ENCODE peak calls at places on chromosomes 7 and 10, in six cellular contexts. Y is A549, H is endothelial cell of umbilical vein, V is HepG2, M is GM12878, R is K562. U is an unnamed sample.

GRCh38 chr10:106396192-106396591 is 768.3 kb downstream of the SORCS1 start:
- DNase-seq in Y (no peak), H (no peak), V (no peak), M (no peak), R (no peak), U (no peak)

GRCh38 chr10:71667374-71667750 is 52.2 kb downstream of the C10orf105 start:
- DNase-seq in Y (no peak), H (no peak), V (no peak), M (peak), R (no peak), U (peak)

GRCh38 chr7:140671966-140672365 is 779 bp upstream of the ADCK2 start:
- DNase-seq in Y (no peak), H (no peak), V (no peak), M (no peak), R (no peak), U (no peak)

GRCh38 chr10:125148021-125148439 is 12.3 kb downstream of the CTBP2 start:
- DNase-seq in Y (no peak), H (no peak), V (no peak), M (no peak), R (peak), U (peak)

GRCh38 chr7:123440202-123440601 is 94.2 kb downstream of the IQUB start:
- DNase-seq in Y (no peak), H (no peak), V (no peak), M (no peak), R (no peak), U (no peak)

GRCh38 chr10:119595715-119596515 is 849 bp downstream of the TIAL1 start:
- DNase-seq in Y (peak), H (peak), V (no peak), M (no peak), R (peak), U (peak)

GRCh38 chr10:89283174-89283987 is 18.5 kb upstream of the IFIT2 start:
- DNase-seq in Y (no peak), H (no peak), V (no peak), M (no peak), R (no peak), U (no peak)

GRCh38 chr7:138961159-138961558 is 20.0 kb downstream of the KIAA1549 start:
- DNase-seq in Y (peak), H (peak), V (no peak), M (no peak), R (no peak), U (no peak)

GRCh38 chr10:113992601-113993011 is 51.1 kb upstream of the ADRB1 start:
- DNase-seq in Y (no peak), H (no peak), V (no peak), M (no peak), R (no peak), U (no peak)

GRCh38 chr7:7869036-7869435 is 99.6 kb upstream of the GLCCI1 start:
- DNase-seq in Y (no peak), H (no peak), V (no peak), M (no peak), R (no peak), U (no peak)

GRCh38 chr7:152054377-152055230 is 29.1 kb downstream of the GALNT11 start:
- DNase-seq in Y (no peak), H (no peak), V (peak), M (no peak), R (no peak), U (no peak)

GRCh38 chr7:127527561-127527960 is 57.8 kb downstream of the GCC1 start:
- DNase-seq in Y (no peak), H (no peak), V (no peak), M (no peak), R (no peak), U (no peak)

GRCh38 chr7:53281312-53281711 is 245.9 kb downstream of the POM121L12 start:
- DNase-seq in Y (no peak), H (no peak), V (no peak), M (no peak), R (no peak), U (no peak)

GRCh38 chr7:28685291-28685659 is 272.9 kb downstream of the TRIL start:
- DNase-seq in Y (no peak), H (no peak), V (no peak), M (no peak), R (no peak), U (peak)

GRCh38 chr7:151125835-151126481 is 39.7 kb downstream of the AGAP3 start:
- DNase-seq in Y (no peak), H (no peak), V (no peak), M (no peak), R (no peak), U (no peak)

GRCh38 chr10:86803156-86803555 is 46.7 kb downstream of the BMPR1A start:
- DNase-seq in Y (no peak), H (no peak), V (no peak), M (no peak), R (no peak), U (no peak)

GRCh38 chr10:62671104-62671503 is 133.4 kb upstream of the ADO start:
- DNase-seq in Y (no peak), H (no peak), V (no peak), M (no peak), R (no peak), U (no peak)

GRCh38 chr7:27174077-27175004 is at the start of gene HOXA10:
- DNase-seq in Y (no peak), H (peak), V (no peak), M (no peak), R (no peak), U (peak)

GRCh38 chr10:132322621-132323048 is 9.4 kb upstream of the LRRC27 start:
- DNase-seq in Y (peak), H (no peak), V (peak), M (no peak), R (no peak), U (peak)
- TF ChIP-seq MYC in Y (no peak), H (no peak), V (peak), M (no peak), R (no peak), U (no peak)

GRCh38 chr10:92972066-92972870 is 88.3 kb upstream of the CYP26C1 start:
- DNase-seq in Y (peak), H (peak), V (peak), M (no peak), R (peak), U (peak)
- TF ChIP-seq MYC in Y (peak), H (no peak), V (no peak), M (no peak), R (no peak), U (no peak)

GRCh38 chr7:159023216-159023615 is 121.5 kb downstream of the VIPR2 start:
- DNase-seq in Y (no peak), H (no peak), V (no peak), M (no peak), R (no peak), U (no peak)

GRCh38 chr7:159019111-159019510 is 125.6 kb downstream of the VIPR2 start:
- DNase-seq in Y (no peak), H (no peak), V (no peak), M (no peak), R (no peak), U (no peak)

GRCh38 chr7:159022238-159022993 is 122.3 kb downstream of the VIPR2 start:
- DNase-seq in Y (peak), H (no peak), V (no peak), M (no peak), R (no peak), U (peak)

GRCh38 chr7:159023746-159024145 is 120.9 kb downstream of the VIPR2 start:
- DNase-seq in Y (no peak), H (no peak), V (no peak), M (no peak), R (no peak), U (no peak)

DNA sequence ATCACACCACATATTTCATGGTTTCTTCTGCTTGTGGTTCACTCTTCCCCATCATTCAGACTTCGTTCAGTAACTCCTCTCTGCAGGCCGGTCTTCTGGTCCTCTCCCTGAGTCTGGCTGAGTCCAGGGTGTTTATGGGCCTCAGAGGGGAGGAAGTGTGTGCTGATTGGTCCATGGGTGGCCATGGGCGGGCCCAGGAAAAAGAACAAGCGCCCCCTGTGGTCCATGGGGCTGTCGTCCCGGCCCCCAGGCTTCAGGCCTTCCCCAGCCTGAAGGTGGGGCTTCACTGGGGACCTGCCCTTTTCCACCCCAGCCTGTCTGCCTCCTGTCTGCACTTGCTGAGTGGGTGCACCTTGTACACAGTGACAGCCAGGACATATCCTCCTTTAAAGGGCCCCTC is 123.7 kb downstream of the VIPR2 start:
- DNase-seq in Y (peak), H (no peak), V (peak), M (no peak), R (peak), U (peak)
- TF ChIP-seq MYC in Y (no peak), H (no peak), V (no peak), M (no peak), R (no peak), U (no peak)

GRCh38 chr10:7287377-7287776 is 123.5 kb downstream of the SFMBT2 start:
- DNase-seq in Y (no peak), H (no peak), V (no peak), M (no peak), R (no peak), U (no peak)

GRCh38 chr10:7288060-7288690 is 122.7 kb downstream of the SFMBT2 start:
- DNase-seq in Y (peak), H (no peak), V (peak), M (no peak), R (peak), U (no peak)

GRCh38 chr10:7283246-7283645 is 127.6 kb downstream of the SFMBT2 start:
- DNase-seq in Y (no peak), H (no peak), V (no peak), M (no peak), R (no peak), U (no peak)

GRCh38 chr10:7282457-7282856 is 128.4 kb downstream of the SFMBT2 start:
- DNase-seq in Y (no peak), H (no peak), V (no peak), M (no peak), R (no peak), U (no peak)

DNA sequence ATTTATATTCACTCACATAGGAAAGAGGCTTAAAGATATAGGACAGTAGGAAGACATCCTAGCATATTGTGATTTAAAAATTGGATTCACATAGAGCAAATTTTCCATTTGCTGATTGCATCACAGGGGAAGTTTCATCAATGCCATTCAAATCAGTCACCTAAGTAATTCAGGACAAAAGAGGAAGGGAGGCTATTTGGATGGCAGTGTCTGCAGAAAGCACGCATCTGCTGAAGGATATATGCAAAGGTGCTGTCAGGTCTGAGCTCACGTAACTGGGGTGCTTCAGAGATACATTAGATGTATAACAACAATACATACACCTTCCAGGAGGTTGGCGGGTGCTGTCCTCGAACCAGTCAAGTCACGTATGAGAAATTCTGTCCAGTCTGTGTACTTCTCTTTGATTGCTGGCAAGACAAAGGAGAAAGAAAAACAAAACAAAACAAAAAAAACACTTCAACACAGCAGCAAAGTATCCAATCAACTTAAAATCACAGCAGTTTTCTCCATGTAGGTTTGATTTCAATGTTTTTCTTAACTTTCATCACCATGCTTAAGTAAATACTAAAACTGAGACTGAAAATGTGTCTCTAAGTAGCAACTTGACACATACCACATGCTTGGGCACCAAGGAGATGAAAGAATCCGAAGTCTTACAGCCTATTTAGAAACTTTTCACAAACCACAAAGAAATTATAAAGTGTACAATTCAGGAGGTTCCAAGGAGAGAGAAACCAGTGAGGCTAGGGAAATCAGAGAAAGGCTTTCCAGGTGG is 125.1 kb downstream of the SFMBT2 start:
- DNase-seq in Y (no peak), H (no peak), V (no peak), M (no peak), R (no peak), U (no peak)
- TF ChIP-seq MYC in Y (no peak), H (no peak), V (no peak), M (no peak), R (no peak), U (no peak)

DNA sequence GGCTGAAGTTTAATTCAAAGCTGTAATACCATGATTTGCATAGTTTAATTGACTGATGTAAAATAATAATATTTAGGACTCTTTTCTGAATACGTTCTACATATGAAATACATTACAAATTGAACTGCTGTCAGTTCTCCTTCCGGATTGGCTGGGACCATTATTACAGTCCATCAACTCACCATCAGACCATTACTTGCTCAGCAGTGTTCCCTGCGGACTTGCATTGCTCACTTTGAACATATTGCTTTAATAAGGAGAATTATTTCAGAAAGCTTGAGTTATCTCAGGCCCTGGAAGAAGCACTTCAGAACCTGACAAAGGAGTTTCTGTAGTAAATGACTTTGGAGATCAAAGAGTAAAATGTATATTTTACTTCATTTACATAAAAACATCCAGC is 418.4 kb upstream of the SEMA3A start:
- DNase-seq in Y (no peak), H (no peak), V (no peak), M (no peak), R (no peak), U (no peak)
- TF ChIP-seq MYC in Y (no peak), H (no peak), V (no peak), M (no peak), R (no peak), U (no peak)

GRCh38 chr10:99785646-99786045 is 3.2 kb downstream of the ABCC2 start:
- DNase-seq in Y (no peak), H (no peak), V (no peak), M (no peak), R (no peak), U (no peak)

GRCh38 chr10:99787303-99787702 is 4.9 kb downstream of the ABCC2 start:
- DNase-seq in Y (no peak), H (no peak), V (no peak), M (no peak), R (no peak), U (no peak)

GRCh38 chr10:99791831-99792230 is 9.4 kb downstream of the ABCC2 start:
- DNase-seq in Y (no peak), H (no peak), V (no peak), M (no peak), R (no peak), U (no peak)

GRCh38 chr10:99787782-99788181 is 5.3 kb downstream of the ABCC2 start:
- DNase-seq in Y (no peak), H (no peak), V (no peak), M (no peak), R (no peak), U (no peak)

DNA sequence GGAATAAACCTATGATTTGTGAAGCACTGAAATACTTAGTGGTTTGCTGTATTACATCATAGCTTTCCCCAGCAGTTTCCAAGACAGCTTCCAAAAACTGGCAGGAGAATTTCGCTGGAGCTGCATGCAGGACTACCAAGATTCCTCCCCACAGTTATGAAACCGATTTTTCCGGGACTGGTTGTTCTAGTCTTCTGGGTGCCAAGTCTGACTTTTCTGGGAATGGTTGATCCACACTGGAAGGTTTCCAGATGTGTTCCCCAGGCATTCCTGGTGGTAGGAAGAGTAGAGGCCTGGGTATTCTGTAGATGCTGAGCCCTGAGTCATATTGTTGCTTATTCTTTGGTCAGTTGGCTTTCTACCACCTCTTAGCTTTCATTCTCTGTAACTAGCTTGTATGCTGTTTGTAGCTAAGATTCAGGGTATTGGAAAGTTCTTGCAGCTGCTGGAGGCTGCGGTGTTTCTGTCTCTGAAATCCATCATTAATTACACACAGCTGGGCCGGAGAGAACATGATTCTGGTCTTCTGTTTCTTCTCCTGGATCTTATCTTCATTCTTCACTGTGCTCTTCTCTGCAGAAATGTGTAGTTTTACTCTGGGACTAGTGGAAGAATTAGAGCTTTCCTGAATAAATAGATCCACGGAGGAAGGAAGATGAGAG is 6.3 kb downstream of the ABCC2 start:
- DNase-seq in Y (no peak), H (no peak), V (no peak), M (no peak), R (no peak), U (no peak)
- TF ChIP-seq MYC in Y (no peak), H (no peak), V (no peak), M (no peak), R (no peak), U (no peak)

GRCh38 chr7:54799792-54800191 is 40.8 kb upstream of the SEC61G start:
- DNase-seq in Y (no peak), H (peak), V (no peak), M (no peak), R (no peak), U (no peak)
- TF ChIP-seq MYC in Y (no peak), H (no peak), V (no peak), M (no peak), R (no peak), U (no peak)

GRCh38 chr7:23117841-23118240 is 12.3 kb downstream of the KLHL7 start:
- DNase-seq in Y (no peak), H (no peak), V (no peak), M (no peak), R (no peak), U (no peak)
- TF ChIP-seq MYC in Y (no peak), H (no peak), V (no peak), M (no peak), R (no peak), U (no peak)

GRCh38 chr7:100688593-100688860 is 5.5 kb downstream of the GIGYF1 start:
- DNase-seq in Y (no peak), H (no peak), V (no peak), M (no peak), R (no peak), U (no peak)

GRCh38 chr7:100687740-100688592 is 6.1 kb downstream of the GIGYF1 start:
- DNase-seq in Y (no peak), H (no peak), V (no peak), M (no peak), R (no peak), U (no peak)

GRCh38 chr7:100691676-100692577 is 2.1 kb downstream of the GIGYF1 start:
- DNase-seq in Y (peak), H (peak), V (peak), M (no peak), R (peak), U (peak)

GRCh38 chr7:100687261-100687660 is 6.8 kb downstream of the GIGYF1 start:
- DNase-seq in Y (no peak), H (no peak), V (no peak), M (no peak), R (no peak), U (no peak)

DNA sequence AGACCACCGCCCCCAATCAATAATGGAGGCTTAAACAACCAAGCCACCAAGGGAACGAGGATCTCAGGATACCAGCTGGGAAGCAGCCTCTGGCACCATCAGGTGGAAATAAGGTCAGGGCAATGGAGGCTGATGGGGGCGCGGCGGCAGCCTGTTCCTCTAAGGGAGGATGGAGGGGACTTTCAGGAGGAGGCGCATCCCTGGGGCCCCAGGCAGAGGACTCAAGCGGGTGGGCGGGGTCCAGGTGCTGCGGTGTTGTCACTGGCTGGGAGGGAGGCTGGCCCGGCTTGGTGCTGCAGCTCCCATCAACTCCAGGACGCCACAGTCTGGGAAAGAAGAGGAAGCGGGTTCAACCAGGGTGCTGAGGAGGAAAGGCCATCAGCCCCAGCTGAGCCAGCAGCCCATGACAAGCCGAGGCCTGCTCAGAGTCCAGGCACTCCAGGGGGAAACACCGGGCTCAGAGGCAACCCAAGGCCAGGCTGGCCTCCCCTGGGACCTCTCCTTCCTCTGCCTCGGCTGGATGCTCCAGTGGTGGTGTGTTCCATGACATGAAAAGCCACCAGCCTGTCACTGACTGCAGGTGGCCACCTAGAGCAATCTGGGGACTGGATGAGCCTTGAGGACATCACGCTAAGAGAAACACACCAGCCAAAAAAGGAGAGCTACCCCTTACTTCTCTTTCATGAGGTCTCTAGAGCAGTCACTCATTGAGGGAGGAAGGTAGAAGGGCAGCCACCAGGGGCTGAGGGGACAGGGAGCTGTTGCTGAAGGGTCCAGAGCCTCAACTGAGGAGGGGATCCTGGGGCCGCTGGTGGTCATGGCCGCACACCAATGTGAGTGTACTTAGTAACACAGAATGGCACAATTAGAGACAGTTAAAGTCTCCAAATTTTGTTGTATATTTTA is 4.6 kb downstream of the GIGYF1 start:
- DNase-seq in Y (no peak), H (no peak), V (no peak), M (no peak), R (no peak), U (peak)
- TF ChIP-seq MYC in Y (no peak), H (no peak), V (no peak), M (no peak), R (no peak), U (no peak)

DNA sequence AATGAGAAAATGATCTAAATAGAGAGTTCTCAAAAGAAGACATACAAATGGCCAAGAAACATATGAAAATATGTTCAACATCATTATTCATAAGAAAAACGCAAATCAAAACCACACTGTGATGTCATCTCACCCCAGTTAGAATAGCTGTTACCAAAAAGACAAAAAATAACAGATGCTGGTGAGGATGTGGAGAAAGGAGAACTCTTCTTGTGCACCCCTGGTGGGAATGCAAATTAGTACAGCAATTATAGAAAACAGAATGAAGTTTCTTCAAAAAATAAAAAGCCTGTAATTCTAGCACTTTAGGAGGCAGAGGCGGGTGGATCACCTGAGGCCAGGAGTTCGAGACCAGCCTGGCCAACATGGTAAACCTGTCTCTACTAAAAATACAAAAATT is 199.3 kb downstream of the PARD3 start:
- DNase-seq in Y (no peak), H (no peak), V (no peak), M (no peak), R (no peak), U (no peak)
- TF ChIP-seq MYC in Y (no peak), H (no peak), V (no peak), M (no peak), R (no peak), U (no peak)